ENCODE peak calls at places on chromosomes 13 and 19, in five cellular contexts. T, N, I, S and O are unnamed samples.

GRCh38 chr19:4453232-4454179 is 4.1 kb downstream of the UBXN6 start:
- DNase-seq in T (no peak), N (no peak), I (no peak), S (no peak), O (no peak)

GRCh38 chr13:67366533-67366932 is 136.4 kb upstream of the PCDH9 start:
- DNase-seq in T (no peak), N (no peak), I (no peak), S (no peak), O (no peak)

GRCh38 chr19:45075215-45076028 is 856 bp downstream of the ZNF296 start:
- DNase-seq in T (no peak), N (peak; percentile 80), I (peak; percentile 83), S (no peak), O (peak; percentile 77)

GRCh38 chr13:90910240-90910639 is 437.2 kb upstream of the MIR17HG start:
- DNase-seq in T (no peak), N (no peak), I (no peak), S (no peak), O (no peak)

GRCh38 chr13:23160241-23161175 is 20.3 kb upstream of the SGCG start:
- DNase-seq in T (no peak), N (no peak), I (no peak), S (no peak), O (no peak)

GRCh38 chr19:5934779-5935472 is 20.9 kb downstream of the CAPS start:
- DNase-seq in T (peak; percentile 29), N (no peak), I (no peak), S (no peak), O (no peak)

GRCh38 chr13:39887424-39887823 is 232.0 kb downstream of the COG6 start:
- DNase-seq in T (no peak), N (no peak), I (no peak), S (no peak), O (no peak)

GRCh38 chr19:15025237-15025636 is 24.0 kb upstream of the CASP14 start:
- DNase-seq in T (no peak), N (peak; percentile 28), I (no peak), S (no peak), O (peak; percentile 26)

GRCh38 chr13:23899555-23899954 is 2.3 kb upstream of the C1QTNF9B start:
- DNase-seq in T (no peak), N (peak; percentile 26), I (no peak), S (no peak), O (peak; percentile 27)

GRCh38 chr19:8580710-8581281 is 3.6 kb upstream of the MYO1F start:
- DNase-seq in T (peak; percentile 49), N (peak; percentile 28), I (peak; percentile 77), S (peak; percentile 53), O (peak; percentile 52)

GRCh38 chr19:58361900-58362271 is 665 bp downstream of the ZNF497 start:
- DNase-seq in T (no peak), N (no peak), I (peak; percentile 32), S (peak; percentile 34), O (no peak)

GRCh38 chr19:39304701-39305571 is 8.7 kb downstream of the IFNL1 start:
- DNase-seq in T (no peak), N (no peak), I (no peak), S (no peak), O (no peak)

GRCh38 chr19:3176715-3177501 is 1.7 kb upstream of the S1PR4 start:
- DNase-seq in T (peak; percentile 37), N (no peak), I (no peak), S (no peak), O (no peak)

GRCh38 chr13:44426461-44426860 is 52.8 kb downstream of the SERP2 start:
- DNase-seq in T (no peak), N (no peak), I (no peak), S (no peak), O (no peak)

GRCh38 chr19:56091066-56091490 is 30.0 kb downstream of the ZNF787 start:
- DNase-seq in T (no peak), N (no peak), I (no peak), S (no peak), O (no peak)

GRCh38 chr19:21519488-21519887 is 14.1 kb downstream of the ZNF429 start:
- DNase-seq in T (no peak), N (no peak), I (no peak), S (no peak), O (no peak)

GRCh38 chr19:18348171-18348570 is 7.8 kb downstream of the PGPEP1 start:
- DNase-seq in T (no peak), N (no peak), I (no peak), S (no peak), O (no peak)

GRCh38 chr19:47110521-47111080 is 3.0 kb downstream of the ZC3H4 start:
- DNase-seq in T (no peak), N (peak; percentile 54), I (no peak), S (no peak), O (peak; percentile 59)

GRCh38 chr19:16594131-16594586 is 21.9 kb upstream of the SLC35E1 start:
- DNase-seq in T (no peak), N (no peak), I (no peak), S (no peak), O (no peak)

GRCh38 chr19:16260160-16260793 is 62.6 kb downstream of the AP1M1 start:
- DNase-seq in T (no peak), N (no peak), I (no peak), S (no peak), O (no peak)

GRCh38 chr19:33810821-33811220 is 14.2 kb downstream of the KCTD15 start:
- DNase-seq in T (no peak), N (no peak), I (no peak), S (no peak), O (no peak)

GRCh38 chr13:69681722-69682121 is 425.9 kb upstream of the ATXN8OS start:
- DNase-seq in T (no peak), N (no peak), I (no peak), S (no peak), O (no peak)

GRCh38 chr19:40210919-40211318 is 7.3 kb downstream of the TTC9B start:
- DNase-seq in T (no peak), N (no peak), I (no peak), S (no peak), O (no peak)

GRCh38 chr19:18700501-18701249 is 17.2 kb downstream of the CRTC1 start:
- DNase-seq in T (no peak), N (peak; percentile 78), I (peak; percentile 62), S (peak; percentile 56), O (peak; percentile 71)

GRCh38 chr19:18594824-18595373 is 6.3 kb downstream of the REX1BD start:
- DNase-seq in T (no peak), N (no peak), I (no peak), S (no peak), O (no peak)

GRCh38 chr19:27774827-27775226 is 1438.1 kb downstream of the UQCRFS1 start:
- DNase-seq in T (peak; percentile 4), N (no peak), I (no peak), S (no peak), O (no peak)

GRCh38 chr19:35911173-35911572 is 3.1 kb upstream of the TYROBP start:
- DNase-seq in T (no peak), N (no peak), I (no peak), S (no peak), O (no peak)

GRCh38 chr19:34841780-34842179 is 68.8 kb upstream of the ZNF599 start:
- DNase-seq in T (no peak), N (no peak), I (no peak), S (no peak), O (no peak)

GRCh38 chr13:46492946-46493345 is 60.0 kb upstream of the LRCH1 start:
- DNase-seq in T (no peak), N (peak; percentile 78), I (no peak), S (no peak), O (peak; percentile 77)

GRCh38 chr19:14248578-14249011 is 42.6 kb upstream of the ADGRL1 start:
- DNase-seq in T (no peak), N (peak; percentile 90), I (no peak), S (peak; percentile 74), O (peak; percentile 93)

GRCh38 chr13:41456768-41457588 is at the start of gene RGCC:
- DNase-seq in T (peak; percentile 25), N (peak; percentile 28), I (peak; percentile 53), S (peak; percentile 80), O (peak; percentile 29)

GRCh38 chr19:39818626-39819097 is 15.3 kb downstream of the DYRK1B start:
- DNase-seq in T (no peak), N (no peak), I (peak; percentile 51), S (no peak), O (no peak)

GRCh38 chr19:45616709-45617027 is 14.7 kb upstream of the GPR4 start:
- DNase-seq in T (no peak), N (no peak), I (no peak), S (no peak), O (no peak)

GRCh38 chr13:26600345-26600761 is 42.9 kb downstream of the WASF3 start:
- DNase-seq in T (no peak), N (no peak), I (no peak), S (no peak), O (no peak)